ENCODE peak calls at places on chromosomes 2 and 18, in nine cellular contexts. Z is fibroblast of mammary gland; F is CD8-positive, alpha-beta T cell; L is heart right ventricle; N is epithelial cell of esophagus; B is AG10803; W is choroid plexus epithelial cell; R is adrenal gland; U is Caco-2. M is an unnamed sample.

GRCh38 chr18:50706199-50706598 is 113.6 kb downstream of the MRO start:
- DNase-seq in Z (no peak), R (no peak), W (no peak), F (no peak), U (no peak), B (no peak), N (no peak), L (no peak), M (no peak)

GRCh38 chr18:50880108-50880465 is 1.2 kb downstream of the ME2 start:
- DNase-seq in L (no peak), U (no peak), W (no peak), Z (no peak), F (no peak), N (no peak), R (no peak), B (no peak), M (no peak)

GRCh38 chr2:101805146-101806088 is 107.9 kb downstream of the MAP4K4 start:
- DNase-seq in B (no peak), W (peak), U (no peak), N (no peak), Z (peak), F (no peak), L (no peak), R (no peak), M (no peak)

GRCh38 chr18:59810183-59810582 is 89.6 kb upstream of the PMAIP1 start:
- DNase-seq in F (no peak), L (no peak), W (no peak), Z (peak), B (no peak), U (no peak), R (no peak), N (no peak), M (no peak)

GRCh38 chr2:196242131-196242620 is 70.8 kb upstream of the STK17B start:
- DNase-seq in R (no peak), U (no peak), L (no peak), F (no peak), Z (peak), N (peak), W (no peak), B (no peak), M (no peak)

GRCh38 chr2:172845008-172845670 is 109.5 kb downstream of the RAPGEF4 start:
- DNase-seq in Z (no peak), N (no peak), L (no peak), R (peak), W (no peak), F (no peak), U (no peak), B (peak), M (no peak)

GRCh38 chr2:11863513-11864328 is 117.3 kb downstream of the LPIN1 start:
- DNase-seq in U (peak), L (peak), R (peak), Z (peak), N (peak), F (peak), W (peak), B (peak), M (peak)

GRCh38 chr2:166091439-166091838 is 36.4 kb downstream of the SCN1A start:
- DNase-seq in F (no peak), N (no peak), L (no peak), U (no peak), W (peak), B (no peak), Z (peak), R (no peak), M (no peak)

GRCh38 chr2:240558229-240558885 is 569 bp upstream of the ANKMY1 start:
- DNase-seq in F (no peak), L (no peak), R (peak), N (no peak), B (no peak), W (no peak), Z (no peak), U (no peak), M (no peak)

GRCh38 chr2:190860985-190861721 is 19.5 kb upstream of the GLS start:
- DNase-seq in R (no peak), U (no peak), Z (no peak), F (no peak), W (peak), L (no peak), N (no peak), B (peak), M (no peak)

GRCh38 chr2:56515399-56515798 is 331.6 kb downstream of the CCDC85A start:
- DNase-seq in F (no peak), W (no peak), U (no peak), N (no peak), L (no peak), Z (no peak), B (no peak), R (no peak), M (no peak)

GRCh38 chr2:10202136-10202535 is 79.6 kb downstream of the RRM2 start:
- DNase-seq in U (no peak), W (peak), F (no peak), B (peak), Z (no peak), L (no peak), N (peak), R (no peak), M (no peak)

GRCh38 chr2:170339753-170340692 is 162.1 kb downstream of the MYO3B start:
- DNase-seq in F (no peak), U (no peak), Z (no peak), B (no peak), N (peak), R (no peak), L (no peak), W (no peak), M (no peak)

GRCh38 chr2:3288455-3289163 is 89.0 kb downstream of the EIPR1 start:
- DNase-seq in W (no peak), B (no peak), F (no peak), R (peak), Z (no peak), N (no peak), L (no peak), U (no peak), M (no peak)

GRCh38 chr18:54392621-54393023 is 34.9 kb downstream of the C18orf54 start:
- DNase-seq in F (no peak), U (no peak), Z (peak), L (no peak), B (peak), R (no peak), W (peak), N (peak), M (peak)

GRCh38 chr18:75247601-75248421 is 37.2 kb downstream of the TSHZ1 start:
- DNase-seq in F (no peak), R (no peak), B (peak), U (no peak), N (peak), Z (peak), L (peak), W (peak), M (no peak)

GRCh38 chr2:207796585-207797350 is 27.1 kb upstream of the FZD5 start:
- DNase-seq in R (no peak), L (no peak), U (peak), B (peak), N (peak), W (peak), Z (no peak), F (no peak), M (no peak)

GRCh38 chr2:204886713-204887112 is 341.4 kb downstream of the PARD3B start:
- DNase-seq in U (no peak), Z (no peak), B (no peak), F (no peak), N (no peak), W (no peak), R (no peak), L (no peak), M (no peak)

GRCh38 chr2:7325186-7325585 is 408.0 kb downstream of the RNF144A start:
- DNase-seq in R (no peak), F (no peak), L (no peak), U (no peak), Z (no peak), N (no peak), B (no peak), W (no peak), M (no peak)

GRCh38 chr2:88866756-88867155 is 175.3 kb downstream of the RPIA start:
- DNase-seq in F (no peak), W (no peak), L (no peak), Z (no peak), R (no peak), U (no peak), N (no peak), B (no peak), M (no peak)

GRCh38 chr18:24799176-24799575 is 338.7 kb downstream of the HRH4 start:
- DNase-seq in B (no peak), F (no peak), Z (no peak), L (no peak), N (no peak), W (no peak), R (no peak), U (no peak), M (no peak)

GRCh38 chr2:33069894-33070651 is 123.3 kb downstream of the LTBP1 start:
- DNase-seq in R (peak), W (peak), B (peak), L (no peak), N (peak), Z (peak), U (no peak), F (no peak), M (no peak)

GRCh38 chr2:85433511-85434089 is 15.1 kb downstream of the SH2D6 start:
- DNase-seq in W (peak), F (no peak), B (peak), N (peak), L (peak), U (no peak), R (peak), Z (peak), M (no peak)

GRCh38 chr18:41457730-41458129 is 497.3 kb upstream of the PIK3C3 start:
- DNase-seq in W (no peak), U (no peak), R (no peak), N (no peak), L (no peak), F (no peak), Z (no peak), B (no peak), M (no peak)

GRCh38 chr18:59864446-59864764 is 35.4 kb upstream of the PMAIP1 start:
- DNase-seq in N (peak), B (no peak), W (no peak), U (no peak), Z (no peak), L (no peak), F (no peak), R (no peak), M (no peak)

GRCh38 chr2:200399636-200400035 is 93.1 kb downstream of the SPATS2L start:
- DNase-seq in U (no peak), R (no peak), N (no peak), B (no peak), W (no peak), F (no peak), L (no peak), Z (no peak), M (no peak)

GRCh38 chr2:27082773-27083409 is 3.7 kb upstream of the KHK start:
- DNase-seq in L (no peak), B (no peak), F (no peak), N (no peak), U (no peak), W (no peak), R (no peak), Z (no peak), M (no peak)

GRCh38 chr18:50659091-50660003 is 99.5 kb downstream of the MAPK4 start:
- DNase-seq in F (no peak), B (no peak), N (peak), Z (peak), L (no peak), W (peak), U (no peak), R (peak), M (no peak)

GRCh38 chr18:31447530-31448191 is at the start of gene DSG3:
- DNase-seq in N (peak), R (no peak), B (no peak), Z (no peak), L (no peak), U (no peak), W (no peak), F (no peak), M (no peak)

GRCh38 chr2:1132328-1132964 is 181.8 kb downstream of the SNTG2 start:
- DNase-seq in L (no peak), Z (no peak), R (no peak), W (no peak), U (no peak), F (no peak), N (no peak), B (no peak), M (no peak)

GRCh38 chr2:176079285-176079830 is 4.4 kb downstream of the EVX2 start:
- DNase-seq in R (no peak), Z (no peak), F (no peak), L (no peak), N (no peak), B (no peak), W (no peak), U (no peak), M (no peak)

GRCh38 chr2:39874236-39874635 is 95.2 kb upstream of the THUMPD2 start:
- DNase-seq in F (no peak), U (no peak), W (no peak), R (no peak), Z (no peak), L (no peak), N (peak), B (no peak), M (no peak)

GRCh38 chr2:235825946-235826345 is 332.1 kb downstream of the AGAP1 start:
- DNase-seq in Z (no peak), N (no peak), R (no peak), W (no peak), B (no peak), U (no peak), F (no peak), L (no peak), M (no peak)

GRCh38 chr18:46322411-46322891 is 218.3 kb downstream of the HAUS1 start:
- DNase-seq in U (no peak), L (no peak), N (peak), B (no peak), R (no peak), Z (peak), W (no peak), F (no peak), M (no peak)

GRCh38 chr2:161436411-161436810 is 20.3 kb downstream of the TBR1 start:
- DNase-seq in N (peak), F (no peak), W (peak), B (peak), L (no peak), R (no peak), Z (peak), U (no peak), M (no peak)

GRCh38 chr2:68771211-68771721 is 36.7 kb downstream of the ARHGAP25 start:
- DNase-seq in U (no peak), B (no peak), L (peak), N (no peak), F (no peak), R (no peak), Z (no peak), W (peak), M (no peak)

GRCh38 chr2:68776124-68776523 is 41.5 kb downstream of the ARHGAP25 start:
- DNase-seq in L (no peak), F (no peak), N (no peak), R (no peak), Z (no peak), W (no peak), U (no peak), B (no peak), M (no peak)

GRCh38 chr2:68772109-68772508 is 37.5 kb downstream of the ARHGAP25 start:
- DNase-seq in U (no peak), W (no peak), Z (no peak), N (no peak), L (no peak), F (no peak), B (no peak), R (no peak), M (no peak)

GRCh38 chr2:68775272-68775847 is 40.7 kb downstream of the ARHGAP25 start:
- DNase-seq in R (no peak), F (no peak), N (no peak), L (peak), W (no peak), B (no peak), Z (no peak), U (no peak), M (no peak)

GRCh38 chr2:68774569-68775271 is 40.1 kb downstream of the ARHGAP25 start:
- DNase-seq in F (peak), R (peak), L (peak), B (no peak), N (no peak), U (no peak), W (no peak), Z (peak), M (no peak)
- TF ChIP-seq CTCF in F (no peak), R (no peak), L (no peak), B (no peak), N (no peak), U (no peak), W (no peak), Z (no peak), M (no peak)

GRCh38 chr18:67692811-67693210 is 176.3 kb upstream of the DSEL start:
- DNase-seq in R (no peak), N (no peak), U (no peak), L (no peak), F (no peak), W (no peak), Z (no peak), B (no peak), M (no peak)
- H3K4me3 ChIP-seq in R (no peak), N (no peak), U (no peak), L (no peak), F (no peak), W (no peak), Z (no peak), B (no peak), M (no peak)

DNA sequence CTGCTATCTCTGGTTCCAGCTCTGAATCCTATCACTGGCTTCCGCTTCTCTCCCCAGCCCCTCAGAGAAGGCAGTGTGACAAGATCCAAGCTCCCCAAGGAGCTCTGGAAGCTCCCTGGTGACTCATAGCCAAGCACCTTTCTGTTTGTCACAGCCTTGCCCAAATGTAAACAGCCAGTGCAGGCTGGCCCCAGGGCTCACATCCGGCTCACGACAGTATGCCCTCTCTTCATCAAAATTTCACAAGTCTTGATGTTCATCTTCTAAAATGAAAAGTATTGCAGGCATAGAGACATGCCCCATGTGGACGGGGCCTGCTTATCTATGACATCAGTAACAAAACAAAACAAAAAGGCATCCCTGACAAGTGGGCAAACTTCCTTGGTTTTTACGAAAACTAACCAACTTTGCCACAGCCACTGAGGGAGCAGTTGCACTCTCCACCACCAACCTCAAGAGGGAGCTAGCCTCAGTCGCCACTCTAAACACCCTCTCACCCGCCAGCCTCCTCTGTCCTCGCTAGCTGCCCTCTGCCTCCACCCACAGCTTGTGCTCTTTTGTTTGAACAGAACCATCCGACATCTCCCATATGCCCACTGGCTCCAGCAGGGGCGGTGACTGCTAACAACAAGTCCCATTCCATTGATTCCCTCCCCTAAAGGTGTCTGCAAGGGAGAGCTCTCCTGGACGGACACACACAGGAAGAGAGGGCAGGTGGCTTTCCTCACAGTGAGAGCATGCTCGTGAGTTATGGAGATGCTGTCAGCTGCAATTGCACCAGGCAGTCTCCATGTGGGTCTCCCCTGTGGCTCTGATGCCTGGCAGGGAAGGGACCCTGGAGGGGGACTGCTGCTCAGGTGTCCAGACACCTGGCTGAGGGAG is 71.0 kb upstream of the DAPL1 start:
- DNase-seq in R (no peak), F (no peak), W (no peak), U (no peak), Z (no peak), N (peak), L (no peak), B (no peak), M (no peak)
- TF ChIP-seq CTCF in R (no peak), F (no peak), W (peak), U (peak), Z (peak), N (peak), L (no peak), B (peak), M (peak)

DNA sequence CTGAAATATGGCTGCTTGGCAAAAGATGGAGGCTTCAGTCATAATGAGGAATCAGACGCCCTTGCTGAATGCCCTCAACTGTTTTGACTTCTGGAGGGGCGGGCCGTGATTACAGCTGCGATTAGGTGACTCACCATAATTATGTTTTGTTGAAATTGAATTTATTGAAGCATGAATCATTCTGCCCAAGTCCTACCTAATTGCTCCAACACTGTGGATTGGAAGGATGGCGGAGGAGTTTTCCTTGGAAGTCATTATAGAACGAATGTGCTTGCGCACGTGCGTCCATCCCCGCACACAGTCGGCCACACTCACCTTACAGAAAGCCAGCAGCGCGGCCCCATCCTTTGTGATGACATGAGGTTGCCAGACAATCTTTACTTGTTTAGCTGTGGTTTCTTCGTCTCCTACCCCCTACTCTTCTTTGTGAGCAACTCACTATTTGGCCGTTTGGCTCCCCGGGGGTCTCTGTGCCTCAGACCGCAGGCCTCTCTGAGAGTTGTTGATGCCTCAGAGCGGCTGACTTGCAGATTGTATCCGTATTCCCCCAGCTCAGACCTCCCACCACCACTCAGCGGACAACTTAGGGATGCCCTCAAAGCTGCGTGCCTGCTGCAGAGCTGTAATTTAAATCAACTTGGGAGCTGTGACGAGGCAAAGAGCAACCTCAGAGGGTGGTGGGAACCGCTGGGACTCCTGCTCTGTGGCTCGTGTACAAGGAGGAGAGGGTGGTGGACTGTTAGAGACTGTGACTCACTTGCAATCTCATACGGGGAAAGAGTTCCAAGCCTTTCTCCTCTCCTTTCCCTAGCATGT is 513.4 kb downstream of the TNS1 start:
- DNase-seq in U (no peak), W (no peak), L (no peak), R (no peak), B (peak), N (peak), F (no peak), Z (peak), M (no peak)
- H3K4me3 ChIP-seq in U (no peak), W (no peak), L (no peak), R (no peak), B (no peak), N (no peak), F (no peak), Z (no peak), M (no peak)

DNA sequence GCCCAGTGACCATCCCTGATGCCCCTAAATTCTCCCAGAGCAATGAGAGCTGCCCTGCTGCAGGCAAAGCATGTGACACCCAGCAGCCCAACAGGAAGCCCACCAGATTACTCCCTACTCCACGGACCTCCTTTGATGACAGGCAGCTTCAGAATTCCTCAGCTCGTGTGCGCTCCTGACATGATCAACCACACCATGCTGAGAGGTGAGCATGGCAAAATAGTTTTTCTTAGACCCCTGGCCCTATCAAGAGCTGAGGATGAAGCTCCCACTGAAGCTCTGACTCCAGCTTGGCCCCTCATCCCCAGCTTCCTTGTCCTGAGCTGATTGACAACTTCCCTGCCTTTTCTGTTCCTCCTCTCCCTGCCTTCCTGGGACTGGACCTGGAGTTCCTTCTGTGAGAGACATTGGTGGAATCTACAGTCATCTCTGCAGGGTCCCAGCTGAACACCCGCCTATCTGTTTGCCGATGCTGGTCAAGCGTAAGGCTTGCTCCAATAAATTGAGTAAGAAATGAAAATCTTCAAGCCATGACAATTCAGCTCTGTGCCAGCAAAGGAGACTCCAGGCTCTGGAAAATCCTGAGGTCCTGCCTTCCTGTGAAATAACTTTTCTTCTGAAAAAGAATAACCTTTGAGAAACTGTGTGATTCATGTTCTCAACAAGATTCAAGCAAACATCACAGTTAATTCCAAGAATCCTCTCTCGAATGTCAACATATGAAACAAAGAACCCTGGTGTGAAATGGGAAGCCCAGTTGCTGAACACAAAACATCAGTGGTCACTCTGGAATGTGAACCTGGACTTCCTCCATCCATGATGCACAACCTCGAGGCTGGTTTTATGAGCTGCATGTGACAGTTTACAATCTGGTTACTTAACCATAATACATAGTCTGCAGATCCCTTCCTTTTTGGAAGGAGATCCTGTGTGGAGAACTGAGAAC is 201.1 kb downstream of the SPP2 start:
- DNase-seq in W (peak), L (no peak), B (peak), U (peak), R (no peak), N (peak), Z (peak), F (no peak), M (peak)
- TF ChIP-seq CTCF in W (no peak), L (no peak), B (no peak), U (no peak), R (no peak), N (no peak), Z (no peak), F (no peak), M (no peak)

M was measured in LNCaP clone FGC.